ENCODE peak calls at places on chromosome 1, in eight cellular contexts. F, W, X, B, S, A, L and Z are unnamed samples.

GRCh38 chr1:159828916-159829634 is 2.4 kb downstream of the SLAMF8 start:
- DNase-seq in F (no peak), W (no peak), X (no peak), B (peak; percentile 75), S (no peak), A (peak; percentile 23), L (no peak), Z (peak; percentile 32)

GRCh38 chr1:221228594-221228993 is 349.4 kb downstream of the HLX start:
- DNase-seq in F (no peak), W (no peak), X (no peak), B (peak; percentile 71), S (no peak), A (no peak), L (no peak), Z (no peak)

GRCh38 chr1:7672864-7673263 is 98.2 kb upstream of the VAMP3 start:
- DNase-seq in F (no peak), W (no peak), X (no peak), B (no peak), S (no peak), A (no peak), L (no peak), Z (no peak)

GRCh38 chr1:218665216-218665615 is 320.1 kb downstream of the TGFB2 start:
- DNase-seq in F (peak; percentile 28), W (no peak), X (peak; percentile 51), B (no peak), S (peak; percentile 84), A (peak; percentile 48), L (peak; percentile 48), Z (no peak)

GRCh38 chr1:175536921-175537320 is 206.5 kb downstream of the TNR start:
- DNase-seq in F (no peak), W (no peak), X (no peak), B (no peak), S (no peak), A (no peak), L (no peak), Z (no peak)

GRCh38 chr1:43367904-43368645 is at the start of gene ELOVL1:
- DNase-seq in F (peak; percentile 87), W (peak; percentile 93), X (peak; percentile 70), B (peak; percentile 91), S (peak; percentile 75), A (peak; percentile 92), L (peak; percentile 90), Z (peak; percentile 89)

GRCh38 chr1:192826791-192827477 is 18.1 kb downstream of the RGS2 start:
- DNase-seq in F (peak; percentile 79), W (no peak), X (peak; percentile 6), B (no peak), S (peak; percentile 88), A (peak; percentile 82), L (peak; percentile 91), Z (no peak)

GRCh38 chr1:17603091-17603841 is 63.8 kb downstream of the ARHGEF10L start:
- DNase-seq in F (no peak), W (no peak), X (no peak), B (no peak), S (no peak), A (no peak), L (no peak), Z (no peak)

GRCh38 chr1:234887026-234887910 is 241.4 kb downstream of the TOMM20 start:
- DNase-seq in F (no peak), W (no peak), X (no peak), B (no peak), S (peak; percentile 46), A (peak; percentile 71), L (no peak), Z (no peak)